ENCODE peak calls at places on chromosomes 13 and 19, in four cellular contexts. U is T-helper 2 cell, H is fibroblast of the aortic adventitia, G is mesendoderm. R is an unnamed sample.

GRCh38 chr19:50461066-50461875 is 15.0 kb upstream of the EMC10 start:
- DNase-seq in U (peak), H (peak), G (peak), R (peak)

GRCh38 chr13:108734676-108735075 is 105.3 kb downstream of the MYO16 start:
- DNase-seq in U (no peak), H (no peak), G (peak), R (peak)

GRCh38 chr13:52449323-52450011 is 967 bp downstream of the VPS36 start:
- DNase-seq in U (no peak), H (no peak), G (peak), R (no peak)

GRCh38 chr19:14114854-14115253 is 2.7 kb downstream of the PRKACA start:
- DNase-seq in U (peak), H (no peak), G (peak), R (peak)

GRCh38 chr13:27446986-27447583 is 3.3 kb downstream of the MTIF3 start:
- DNase-seq in U (peak), H (no peak), G (no peak), R (no peak)

GRCh38 chr13:43698743-43699142 is 88.0 kb downstream of the ENOX1 start:
- DNase-seq in U (no peak), H (peak), G (no peak), R (no peak)

GRCh38 chr19:18416778-18417249 is 2.4 kb upstream of the SSBP4 start:
- DNase-seq in U (peak), H (peak), G (peak), R (peak)

GRCh38 chr19:30003862-30004261 is 61.8 kb downstream of the URI1 start:
- DNase-seq in U (no peak), H (no peak), G (no peak), R (no peak)